ENCODE peak calls at places on chromosomes 16 and 17, in four cellular contexts. One of them, this sample, is unnamed.
A peak's percentile ranks its signal among the peaks of the same experiment; 100 is the strongest.

GRCh38 chr17:15777717-15778116 is 45.6 kb downstream of the TBC1D26 start:
- DNase-seq in NCI-H1105: no peak
- DNase-seq in left ventricle myocardium inferior: no peak
- DNase-seq in NCI-H2029: no peak
- DNase-seq in this sample: no peak

GRCh38 chr16:66383551-66383950 is 17.1 kb downstream of the CDH5 start:
- DNase-seq in left ventricle myocardium inferior: no peak
- DNase-seq in NCI-H1105: no peak
- DNase-seq in NCI-H2029: no peak
- DNase-seq in this sample: no peak

GRCh38 chr16:4976079-4976478 is 17.9 kb downstream of the SEC14L5 start:
- DNase-seq in NCI-H2029: no peak
- DNase-seq in left ventricle myocardium inferior: no peak
- DNase-seq in NCI-H1105: no peak
- DNase-seq in this sample: no peak

GRCh38 chr17:3798273-3799180 is 2.5 kb downstream of the ITGAE start:
- DNase-seq in NCI-H1105: no peak
- DNase-seq in left ventricle myocardium inferior: no peak
- DNase-seq in NCI-H2029: no peak
- DNase-seq in this sample: no peak

GRCh38 chr17:63688396-63689020 is 11.4 kb downstream of the LIMD2 start:
- DNase-seq in NCI-H2029: no peak
- DNase-seq in left ventricle myocardium inferior: no peak
- DNase-seq in NCI-H1105: no peak
- DNase-seq in this sample: no peak

GRCh38 chr17:27578718-27579085 is 52.3 kb upstream of the LGALS9 start:
- DNase-seq in NCI-H1105: no peak
- DNase-seq in left ventricle myocardium inferior: no peak
- DNase-seq in NCI-H2029: no peak
- DNase-seq in this sample: no peak

GRCh38 chr16:20319406-20319805 is 7.9 kb downstream of the GP2 start:
- DNase-seq in NCI-H2029: no peak
- DNase-seq in left ventricle myocardium inferior: no peak
- DNase-seq in NCI-H1105: no peak
- DNase-seq in this sample: no peak

GRCh38 chr16:27366687-27367462 is 35.1 kb upstream of the IL21R start:
- DNase-seq in left ventricle myocardium inferior: no peak
- DNase-seq in NCI-H1105: no peak
- DNase-seq in NCI-H2029: no peak
- DNase-seq in this sample: no peak

GRCh38 chr17:8041249-8041928 is 2.5 kb downstream of the ALOX15B start:
- DNase-seq in left ventricle myocardium inferior: no peak
- DNase-seq in NCI-H2029: no peak
- DNase-seq in NCI-H1105: peak; percentile 43
- DNase-seq in this sample: peak; percentile 81

GRCh38 chr17:57869599-57870282 is 19.9 kb upstream of the MRPS23 start:
- DNase-seq in NCI-H2029: no peak
- DNase-seq in left ventricle myocardium inferior: no peak
- DNase-seq in NCI-H1105: no peak
- DNase-seq in this sample: no peak

GRCh38 chr17:63365366-63366237 is 80.5 kb downstream of the CYB561 start:
- DNase-seq in NCI-H1105: no peak
- DNase-seq in NCI-H2029: no peak
- DNase-seq in left ventricle myocardium inferior: no peak
- DNase-seq in this sample: no peak

GRCh38 chr17:48047113-48047740 is 932 bp upstream of the NFE2L1 start:
- DNase-seq in NCI-H1105: no peak
- DNase-seq in left ventricle myocardium inferior: no peak
- DNase-seq in NCI-H2029: no peak
- DNase-seq in this sample: no peak

GRCh38 chr17:77546772-77547201 is 406.0 kb downstream of the SEC14L1 start:
- DNase-seq in left ventricle myocardium inferior: no peak
- DNase-seq in NCI-H2029: no peak
- DNase-seq in NCI-H1105: no peak
- DNase-seq in this sample: no peak

GRCh38 chr17:14046978-14047377 is 22.3 kb upstream of the COX10 start:
- DNase-seq in NCI-H2029: no peak
- DNase-seq in left ventricle myocardium inferior: no peak
- DNase-seq in NCI-H1105: no peak
- DNase-seq in this sample: no peak

GRCh38 chr16:80601182-80601581 is 60.4 kb downstream of the DYNLRB2 start:
- DNase-seq in NCI-H2029: no peak
- DNase-seq in NCI-H1105: no peak
- DNase-seq in left ventricle myocardium inferior: no peak
- DNase-seq in this sample: no peak

GRCh38 chr16:1705688-1706385 is at the start of gene MAPK8IP3:
- DNase-seq in NCI-H2029: peak; percentile 74
- DNase-seq in NCI-H1105: peak; percentile 54
- DNase-seq in left ventricle myocardium inferior: peak; percentile 89
- DNase-seq in this sample: peak; percentile 81

GRCh38 chr16:3654249-3654991 is at the start of gene DNASE1:
- DNase-seq in left ventricle myocardium inferior: peak; percentile 43
- DNase-seq in NCI-H1105: no peak
- DNase-seq in NCI-H2029: no peak
- DNase-seq in this sample: peak; percentile 45

GRCh38 chr17:395179-395578 is 42.6 kb upstream of the RPH3AL start:
- DNase-seq in NCI-H1105: no peak
- DNase-seq in NCI-H2029: no peak
- DNase-seq in left ventricle myocardium inferior: no peak
- DNase-seq in this sample: no peak

GRCh38 chr16:50584033-50584722 is 36.0 kb downstream of the NKD1 start:
- DNase-seq in left ventricle myocardium inferior: no peak
- DNase-seq in NCI-H1105: no peak
- DNase-seq in NCI-H2029: no peak
- DNase-seq in this sample: no peak

GRCh38 chr17:66663041-66663494 is 171.8 kb upstream of the CACNG5 start:
- DNase-seq in NCI-H2029: no peak
- DNase-seq in left ventricle myocardium inferior: no peak
- DNase-seq in NCI-H1105: no peak
- DNase-seq in this sample: no peak

GRCh38 chr17:74037320-74037719 is 166.2 kb upstream of the RPL38 start:
- DNase-seq in left ventricle myocardium inferior: no peak
- DNase-seq in NCI-H1105: no peak
- DNase-seq in NCI-H2029: no peak
- DNase-seq in this sample: no peak

GRCh38 chr16:10668322-10669045 is 26.2 kb downstream of the TEKT5 start:
- DNase-seq in NCI-H2029: no peak
- DNase-seq in left ventricle myocardium inferior: no peak
- DNase-seq in NCI-H1105: no peak
- DNase-seq in this sample: no peak

GRCh38 chr17:79005063-79005861 is 4.3 kb downstream of the CANT1 start:
- DNase-seq in left ventricle myocardium inferior: no peak
- DNase-seq in NCI-H1105: peak; percentile 75
- DNase-seq in NCI-H2029: peak; percentile 96
- DNase-seq in this sample: peak; percentile 74

GRCh38 chr16:72474511-72475123 is 302.7 kb upstream of the PMFBP1 start:
- DNase-seq in left ventricle myocardium inferior: no peak
- DNase-seq in NCI-H1105: no peak
- DNase-seq in NCI-H2029: no peak
- DNase-seq in this sample: no peak

GRCh38 chr16:72995151-72995881 is 52.6 kb downstream of the ZFHX3 start:
- DNase-seq in NCI-H1105: no peak
- DNase-seq in left ventricle myocardium inferior: no peak
- DNase-seq in NCI-H2029: no peak
- DNase-seq in this sample: no peak

GRCh38 chr16:57021693-57022092 is 32.3 kb downstream of the NLRC5 start:
- DNase-seq in left ventricle myocardium inferior: no peak
- DNase-seq in NCI-H1105: no peak
- DNase-seq in NCI-H2029: no peak
- DNase-seq in this sample: no peak

GRCh38 chr16:50711862-50712567 is 18.6 kb downstream of the NOD2 start:
- DNase-seq in left ventricle myocardium inferior: peak; percentile 59
- DNase-seq in NCI-H2029: peak; percentile 8
- DNase-seq in NCI-H1105: no peak
- DNase-seq in this sample: peak; percentile 79

GRCh38 chr17:71460943-71461342 is 659.9 kb upstream of the SOX9 start:
- DNase-seq in NCI-H2029: no peak
- DNase-seq in NCI-H1105: no peak
- DNase-seq in left ventricle myocardium inferior: no peak
- DNase-seq in this sample: no peak

GRCh38 chr17:35909408-35909807 is 21.2 kb downstream of the RDM1 start:
- DNase-seq in left ventricle myocardium inferior: no peak
- DNase-seq in NCI-H1105: no peak
- DNase-seq in NCI-H2029: no peak
- DNase-seq in this sample: no peak

GRCh38 chr16:87628246-87628923 is 26.1 kb downstream of the JPH3 start:
- DNase-seq in NCI-H1105: no peak
- DNase-seq in NCI-H2029: no peak
- DNase-seq in left ventricle myocardium inferior: no peak
- DNase-seq in this sample: no peak

GRCh38 chr17:28879886-28880571 is 17.5 kb downstream of the FLOT2 start:
- DNase-seq in left ventricle myocardium inferior: no peak
- DNase-seq in NCI-H2029: no peak
- DNase-seq in NCI-H1105: no peak
- DNase-seq in this sample: no peak

GRCh38 chr16:84854759-84855158 is 35.0 kb downstream of the CRISPLD2 start:
- DNase-seq in NCI-H1105: no peak
- DNase-seq in NCI-H2029: no peak
- DNase-seq in left ventricle myocardium inferior: no peak
- DNase-seq in this sample: no peak

GRCh38 chr17:1365445-1366039 is 34.5 kb downstream of the YWHAE start:
- DNase-seq in left ventricle myocardium inferior: no peak
- DNase-seq in NCI-H1105: peak; percentile 48
- DNase-seq in NCI-H2029: peak; percentile 23
- DNase-seq in this sample: peak; percentile 82

GRCh38 chr16:2002406-2003230 is 7.0 kb downstream of the ZNF598 start:
- DNase-seq in NCI-H1105: no peak
- DNase-seq in left ventricle myocardium inferior: no peak
- DNase-seq in NCI-H2029: no peak
- DNase-seq in this sample: no peak

GRCh38 chr17:31534223-31534888 is 142.9 kb downstream of the RAB11FIP4 start:
- DNase-seq in left ventricle myocardium inferior: no peak
- DNase-seq in NCI-H1105: no peak
- DNase-seq in NCI-H2029: no peak
- DNase-seq in this sample: no peak

This sample was measured in SHP77.